ENCODE peak calls at places on chromosomes 6 and 20, in four cellular contexts. P is right atrium auricular region, X is IMR-90, Z is neural progenitor cell. V is an unnamed sample.

GRCh38 chr6:53437557-53438202 is 88.9 kb upstream of the ELOVL5 start:
- DNase-seq in X (peak), P (no peak), Z (peak), V (peak)

GRCh38 chr6:6825986-6826901 is 237.7 kb downstream of the LY86 start:
- DNase-seq in P (no peak), Z (no peak), X (no peak), V (no peak)

GRCh38 chr6:1088441-1089001 is 223.4 kb upstream of the FOXQ1 start:
- DNase-seq in X (no peak), P (no peak), Z (no peak), V (no peak)

GRCh38 chr6:3162565-3163247 is 5.4 kb upstream of the TUBB2A start:
- DNase-seq in Z (peak), P (peak), X (peak), V (peak)

GRCh38 chr6:128367437-128367836 is 153.0 kb downstream of the PTPRK start:
- DNase-seq in X (no peak), Z (no peak), P (no peak), V (no peak)

GRCh38 chr6:41553405-41553999 is 7.3 kb downstream of the FOXP4 start:
- DNase-seq in P (no peak), Z (no peak), X (no peak), V (no peak)

GRCh38 chr20:2405693-2406065 is 25.0 kb downstream of the TGM6 start:
- DNase-seq in Z (no peak), X (no peak), P (no peak), V (no peak)

GRCh38 chr6:140124498-140124897 is 750.0 kb upstream of the CITED2 start:
- DNase-seq in Z (no peak), X (no peak), P (no peak), V (no peak)

GRCh38 chr6:16158943-16159557 is 30.2 kb downstream of the MYLIP start:
- DNase-seq in Z (no peak), P (no peak), X (no peak), V (no peak)

GRCh38 chr6:55180258-55180657 is 5.9 kb downstream of the HCRTR2 start:
- DNase-seq in Z (no peak), P (no peak), X (no peak), V (no peak)

GRCh38 chr20:19947611-19948264 is 69.4 kb upstream of the NAA20 start:
- DNase-seq in P (no peak), Z (no peak), X (peak), V (no peak)

GRCh38 chr6:112086744-112087135 is 542 bp downstream of the TUBE1 start:
- DNase-seq in P (no peak), X (peak), Z (peak), V (peak)

GRCh38 chr20:20864346-20865096 is 152.1 kb upstream of the RALGAPA2 start:
- DNase-seq in X (no peak), P (no peak), Z (peak), V (peak)

GRCh38 chr6:107594736-107595135 is 104.8 kb downstream of the SOBP start:
- DNase-seq in X (peak), Z (no peak), P (no peak), V (no peak)

GRCh38 chr6:108781419-108782110 is 66.7 kb upstream of the ARMC2 start:
- DNase-seq in P (no peak), X (peak), Z (peak), V (peak)

GRCh38 chr6:2697291-2697690 is 53.4 kb downstream of the MYLK4 start:
- DNase-seq in X (no peak), P (no peak), Z (no peak), V (no peak)

GRCh38 chr6:39040080-39040673 is 8.4 kb upstream of the GLP1R start:
- DNase-seq in Z (no peak), X (no peak), P (no peak), V (no peak)

GRCh38 chr6:140956567-140957306 is 1176.0 kb upstream of the GJE1 start:
- DNase-seq in P (no peak), X (peak), Z (peak), V (peak)

GRCh38 chr20:32672315-32672981 is 1.3 kb downstream of the C20orf203 start:
- DNase-seq in X (no peak), P (no peak), Z (no peak), V (no peak)

GRCh38 chr20:20759132-20759531 is 46.7 kb upstream of the RALGAPA2 start:
- DNase-seq in P (peak), X (no peak), Z (no peak), V (no peak)

GRCh38 chr20:62684986-62685385 is 23.6 kb upstream of the NTSR1 start:
- DNase-seq in P (no peak), X (no peak), Z (no peak), V (no peak)

GRCh38 chr20:58891686-58892125 is 39.2 kb downstream of the GNAS start:
- DNase-seq in Z (peak), X (no peak), P (no peak), V (peak)

GRCh38 chr6:138275976-138276375 is 57.7 kb upstream of the PBOV1 start:
- DNase-seq in Z (peak), X (no peak), P (no peak), V (no peak)

GRCh38 chr20:45649312-45649863 is 18.3 kb upstream of the WFDC9 start:
- DNase-seq in X (no peak), P (no peak), Z (no peak), V (no peak)

GRCh38 chr6:337782-338464 is 45.6 kb downstream of the DUSP22 start:
- DNase-seq in P (no peak), X (peak), Z (no peak), V (no peak)

GRCh38 chr6:170111141-170111664 is 179.7 kb downstream of the DLL1 start:
- DNase-seq in Z (no peak), X (no peak), P (peak), V (no peak)

GRCh38 chr6:51468704-51469103 is 618.7 kb downstream of the PKHD1 start:
- DNase-seq in Z (no peak), X (no peak), P (no peak), V (no peak)

GRCh38 chr20:62899633-62900051 is 26.7 kb downstream of the DIDO1 start:
- DNase-seq in X (no peak), Z (peak), P (no peak), V (no peak)

GRCh38 chr6:105991561-105992314 is 94.4 kb upstream of the PRDM1 start:
- DNase-seq in Z (peak), X (no peak), P (no peak), V (no peak)

GRCh38 chr20:19047040-19047950 is 165.1 kb upstream of the SLC24A3 start:
- DNase-seq in P (no peak), Z (no peak), X (no peak), V (no peak)

GRCh38 chr6:141467881-141468280 is 664.8 kb upstream of the GJE1 start:
- DNase-seq in Z (no peak), P (no peak), X (no peak), V (no peak)

GRCh38 chr6:135850882-135851281 is 619 bp upstream of the PDE7B start:
- DNase-seq in P (no peak), Z (no peak), X (no peak), V (no peak)

GRCh38 chr20:16828666-16829305 is 80.6 kb downstream of the OTOR start:
- DNase-seq in P (no peak), Z (no peak), X (peak), V (peak)

GRCh38 chr6:31952140-31952805 is 6.4 kb downstream of the CFB start:
- DNase-seq in P (no peak), Z (peak), X (peak), V (peak)

GRCh38 chr6:139654888-139655782 is 280.7 kb upstream of the CITED2 start:
- DNase-seq in Z (peak), X (no peak), P (no peak), V (no peak)

GRCh38 chr6:151096255-151096612 is 143.5 kb upstream of the AKAP12 start:
- DNase-seq in P (no peak), X (no peak), Z (no peak), V (no peak)
- TF ChIP-seq CTCF in P (no peak), X (no peak), Z (no peak), V (no peak)

DNA sequence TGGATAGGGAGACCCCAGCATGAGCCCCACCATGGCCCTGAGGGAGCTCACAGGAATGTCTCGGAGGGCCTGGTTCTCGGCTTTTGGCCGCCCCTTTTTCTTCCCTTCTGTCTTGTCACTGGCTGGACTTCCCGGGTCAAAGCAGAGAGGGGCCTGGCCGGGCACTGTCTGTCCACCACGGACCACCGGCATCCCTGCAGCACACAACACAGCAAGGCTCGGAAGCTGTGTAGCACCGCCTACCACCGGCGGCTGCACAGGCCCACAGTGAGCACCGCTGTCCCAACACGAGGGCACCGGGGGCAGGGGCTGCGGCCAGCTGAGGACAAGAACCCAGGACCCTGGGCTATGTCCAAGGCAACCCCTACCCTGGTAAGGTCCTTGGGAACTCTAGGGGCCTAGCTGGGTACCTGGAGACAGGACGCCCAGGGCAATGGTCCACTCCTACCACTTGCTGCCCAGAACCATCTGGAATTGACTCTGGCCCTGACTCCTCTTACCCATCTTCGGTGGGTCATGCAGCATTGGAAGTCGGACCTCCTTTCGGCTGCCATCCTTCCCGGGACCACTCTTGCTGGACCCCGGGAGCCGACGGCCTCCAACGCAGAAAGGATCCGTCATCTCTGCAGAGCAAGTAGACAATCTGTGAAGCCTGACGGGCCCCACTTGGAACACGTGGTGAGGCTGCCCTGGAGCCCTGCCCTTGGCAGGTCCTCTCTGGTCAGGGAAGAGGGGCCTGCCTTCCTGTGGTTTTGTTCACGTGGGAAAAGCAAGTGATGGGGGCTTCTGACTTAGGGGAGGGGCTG is 2.2 kb downstream of the ZNF512B start:
- DNase-seq in P (no peak), Z (no peak), X (no peak), V (no peak)
- H3K27ac ChIP-seq in P (no peak), Z (no peak), X (no peak), V (no peak)

GRCh38 chr6:114690625-114691024 is 347.8 kb upstream of the HS3ST5 start:
- DNase-seq in Z (peak), X (no peak), P (no peak), V (no peak)
- TF ChIP-seq CTCF in Z (peak), X (no peak), P (no peak), V (no peak)

GRCh38 chr6:21665436-21666199 is 72.1 kb downstream of the SOX4 start:
- DNase-seq in Z (peak), P (no peak), X (no peak), V (no peak)
- H3K27ac ChIP-seq in Z (peak), P (peak), X (peak), V (no peak)

DNA sequence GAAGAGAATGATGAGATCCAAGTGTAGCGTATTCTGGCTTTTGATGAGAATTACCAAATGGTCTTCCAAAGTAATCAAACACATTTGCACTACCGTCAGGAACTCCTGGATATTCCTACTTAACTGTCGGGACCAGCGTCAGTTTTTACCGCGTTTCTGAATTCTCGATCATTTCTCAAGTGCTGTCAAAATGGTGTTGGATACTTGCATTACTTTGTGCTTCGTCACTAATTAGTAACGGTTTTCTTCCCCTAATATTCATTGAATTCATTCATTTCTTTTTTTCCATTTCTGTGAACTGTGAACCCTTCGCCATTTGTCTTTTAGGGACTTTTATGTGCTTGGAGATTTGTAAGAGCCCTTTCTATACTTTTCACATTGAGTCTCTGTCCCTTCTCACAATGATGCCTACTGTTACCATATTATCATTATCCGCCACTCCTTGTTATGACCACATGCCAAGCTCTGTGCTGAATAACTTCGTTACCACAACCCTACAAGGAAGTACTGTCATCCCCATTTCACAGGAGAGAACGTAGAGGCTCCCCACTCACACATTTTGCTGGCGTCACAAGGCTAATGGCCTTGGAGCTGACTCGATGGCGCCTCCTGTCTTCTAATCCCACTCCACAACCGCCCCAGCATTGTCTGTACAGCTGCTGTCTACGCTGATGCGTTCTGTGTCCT is 74.2 kb upstream of the QKI start:
- DNase-seq in Z (no peak), P (no peak), X (no peak), V (no peak)
- TF ChIP-seq CTCF in Z (peak), P (no peak), X (no peak), V (no peak)

DNA sequence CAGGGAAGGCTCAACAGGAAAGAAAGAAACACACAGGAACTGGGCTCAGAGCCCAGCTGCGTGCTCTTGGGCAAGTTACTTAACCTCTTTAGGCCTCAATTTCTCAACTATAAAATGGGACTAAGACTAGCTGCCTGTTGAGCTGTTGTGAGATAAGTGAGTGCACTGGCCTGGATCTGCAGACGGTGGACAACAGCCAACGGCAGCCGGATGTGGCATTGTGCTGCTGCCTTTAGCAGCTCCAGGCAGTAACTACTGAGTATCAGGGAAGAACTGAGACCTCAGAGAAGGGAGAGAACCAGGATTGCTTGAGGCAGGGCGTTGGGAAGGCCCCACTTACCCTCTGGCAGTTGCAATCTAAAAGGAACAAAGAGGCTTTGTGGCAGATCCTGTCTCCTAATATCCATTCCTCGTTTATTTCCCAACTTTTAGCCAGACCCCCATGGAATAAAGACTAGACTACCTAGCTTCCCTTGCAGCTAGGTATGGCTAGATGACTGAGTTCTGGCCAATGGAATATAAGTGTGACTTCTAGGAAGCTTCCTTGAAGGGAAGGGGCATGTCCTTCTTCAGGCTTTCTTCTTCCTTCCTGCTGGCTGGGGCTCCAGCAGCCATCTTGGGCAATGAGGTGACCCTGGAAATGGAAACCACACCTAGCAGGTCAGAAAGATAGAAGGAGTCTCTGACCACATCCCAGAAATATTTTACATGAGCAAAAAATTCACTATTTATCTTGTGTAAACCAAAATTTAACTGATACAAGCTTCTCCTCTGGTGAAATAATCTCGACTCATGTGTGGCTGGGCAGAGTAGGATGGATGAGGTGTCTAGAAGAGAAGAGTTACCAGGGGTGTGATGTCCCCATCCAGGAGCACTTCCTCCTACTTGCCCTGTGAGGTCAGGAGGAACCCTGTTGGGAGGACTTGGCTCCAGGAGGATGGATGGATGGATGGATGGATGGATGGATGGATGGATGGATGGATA is 67.6 kb downstream of the MRPL14 start:
- DNase-seq in Z (no peak), X (peak), P (no peak), V (no peak)
- H3K27ac ChIP-seq in Z (no peak), X (peak), P (peak), V (no peak)